ENCODE peak calls at places on chromosome 15, in seven cellular contexts. One of them, this sample, is unnamed. For H3K9me3, the result is how much of the 10 kb centered on the place peaks cover.

GRCh38 chr15:63133786-63134185 is 12.1 kb downstream of the LACTB start:
- DNase-seq in AG04450: no peak
- DNase-seq in tibial artery: no peak
- DNase-seq in Peyer's patch: no peak
- DNase-seq in transverse colon: no peak
- DNase-seq in body of pancreas: no peak
- DNase-seq in CD8-positive, alpha-beta memory T cell: no peak
- DNase-seq in this sample: no peak

GRCh38 chr15:62439543-62440016 is 274.5 kb upstream of the C2CD4B start:
- DNase-seq in CD8-positive, alpha-beta memory T cell: no peak
- DNase-seq in AG04450: no peak
- DNase-seq in transverse colon: no peak
- DNase-seq in tibial artery: no peak
- DNase-seq in Peyer's patch: no peak
- DNase-seq in body of pancreas: peak
- DNase-seq in this sample: no peak

GRCh38 chr15:69141833-69142232 is 18.6 kb upstream of the GLCE start:
- DNase-seq in tibial artery: no peak
- DNase-seq in AG04450: no peak
- DNase-seq in body of pancreas: no peak
- DNase-seq in transverse colon: no peak
- DNase-seq in Peyer's patch: no peak
- DNase-seq in CD8-positive, alpha-beta memory T cell: no peak
- DNase-seq in this sample: no peak

GRCh38 chr15:53588773-53589172 is 170.7 kb downstream of the WDR72 start:
- DNase-seq in body of pancreas: no peak
- DNase-seq in Peyer's patch: no peak
- DNase-seq in CD8-positive, alpha-beta memory T cell: no peak
- DNase-seq in tibial artery: no peak
- DNase-seq in AG04450: no peak
- DNase-seq in transverse colon: no peak
- DNase-seq in this sample: no peak

GRCh38 chr15:28075482-28076029 is 23.6 kb downstream of the OCA2 start:
- DNase-seq in AG04450: no peak
- DNase-seq in tibial artery: no peak
- DNase-seq in CD8-positive, alpha-beta memory T cell: no peak
- DNase-seq in transverse colon: no peak
- DNase-seq in body of pancreas: no peak
- DNase-seq in Peyer's patch: no peak
- DNase-seq in this sample: no peak

GRCh38 chr15:98668566-98669308 is 20.4 kb downstream of the IGF1R start:
- DNase-seq in CD8-positive, alpha-beta memory T cell: no peak
- DNase-seq in AG04450: no peak
- DNase-seq in transverse colon: no peak
- DNase-seq in body of pancreas: no peak
- DNase-seq in tibial artery: no peak
- DNase-seq in Peyer's patch: no peak
- DNase-seq in this sample: peak

GRCh38 chr15:28086175-28086703 is 12.9 kb downstream of the OCA2 start:
- DNase-seq in transverse colon: peak
- DNase-seq in Peyer's patch: peak
- DNase-seq in CD8-positive, alpha-beta memory T cell: peak
- DNase-seq in AG04450: peak
- DNase-seq in body of pancreas: peak
- DNase-seq in tibial artery: peak
- DNase-seq in this sample: peak

GRCh38 chr15:33608714-33609113 is 297.9 kb downstream of the RYR3 start:
- DNase-seq in tibial artery: no peak
- DNase-seq in Peyer's patch: no peak
- DNase-seq in transverse colon: no peak
- DNase-seq in CD8-positive, alpha-beta memory T cell: no peak
- DNase-seq in body of pancreas: no peak
- DNase-seq in AG04450: no peak
- DNase-seq in this sample: no peak

GRCh38 chr15:65862682-65863081 is 6.6 kb upstream of the RAB11A start:
- DNase-seq in tibial artery: no peak
- DNase-seq in CD8-positive, alpha-beta memory T cell: peak
- DNase-seq in AG04450: no peak
- DNase-seq in Peyer's patch: no peak
- DNase-seq in transverse colon: peak
- DNase-seq in body of pancreas: peak
- DNase-seq in this sample: peak

GRCh38 chr15:83323296-83323711 is 38.8 kb upstream of the BNC1 start:
- DNase-seq in AG04450: peak
- DNase-seq in transverse colon: no peak
- DNase-seq in Peyer's patch: no peak
- DNase-seq in body of pancreas: peak
- DNase-seq in CD8-positive, alpha-beta memory T cell: no peak
- DNase-seq in tibial artery: no peak
- DNase-seq in this sample: peak

GRCh38 chr15:60255390-60255789 is 142.4 kb downstream of the ANXA2 start:
- DNase-seq in tibial artery: no peak
- DNase-seq in Peyer's patch: no peak
- DNase-seq in body of pancreas: peak
- DNase-seq in AG04450: no peak
- DNase-seq in transverse colon: no peak
- DNase-seq in CD8-positive, alpha-beta memory T cell: no peak
- DNase-seq in this sample: peak

GRCh38 chr15:37517106-37517505 is 416.8 kb upstream of the MEIS2 start:
- DNase-seq in transverse colon: no peak
- DNase-seq in body of pancreas: no peak
- DNase-seq in tibial artery: no peak
- DNase-seq in Peyer's patch: no peak
- DNase-seq in CD8-positive, alpha-beta memory T cell: no peak
- DNase-seq in AG04450: no peak
- DNase-seq in this sample: no peak

GRCh38 chr15:44038801-44039200 is 156.3 kb downstream of the FRMD5 start:
- DNase-seq in AG04450: no peak
- DNase-seq in transverse colon: no peak
- DNase-seq in tibial artery: no peak
- DNase-seq in Peyer's patch: no peak
- DNase-seq in CD8-positive, alpha-beta memory T cell: no peak
- DNase-seq in body of pancreas: no peak
- DNase-seq in this sample: no peak

GRCh38 chr15:53665930-53666329 is 93.5 kb downstream of the WDR72 start:
- DNase-seq in transverse colon: no peak
- DNase-seq in Peyer's patch: no peak
- DNase-seq in AG04450: no peak
- DNase-seq in tibial artery: no peak
- DNase-seq in body of pancreas: peak
- DNase-seq in CD8-positive, alpha-beta memory T cell: no peak
- DNase-seq in this sample: peak

GRCh38 chr15:81027200-81027599 is 26.5 kb downstream of the TLNRD1 start:
- DNase-seq in Peyer's patch: no peak
- DNase-seq in transverse colon: no peak
- DNase-seq in AG04450: no peak
- DNase-seq in tibial artery: no peak
- DNase-seq in CD8-positive, alpha-beta memory T cell: no peak
- DNase-seq in body of pancreas: no peak
- DNase-seq in this sample: no peak

GRCh38 chr15:81023483-81024264 is 23.0 kb downstream of the TLNRD1 start:
- DNase-seq in transverse colon: peak
- DNase-seq in CD8-positive, alpha-beta memory T cell: no peak
- DNase-seq in tibial artery: peak
- DNase-seq in body of pancreas: peak
- DNase-seq in AG04450: no peak
- DNase-seq in Peyer's patch: peak
- DNase-seq in this sample: no peak

GRCh38 chr15:81021321-81021720 is 20.6 kb downstream of the TLNRD1 start:
- DNase-seq in CD8-positive, alpha-beta memory T cell: no peak
- DNase-seq in AG04450: no peak
- DNase-seq in body of pancreas: no peak
- DNase-seq in transverse colon: no peak
- DNase-seq in tibial artery: no peak
- DNase-seq in Peyer's patch: no peak
- DNase-seq in this sample: no peak

GRCh38 chr15:81024891-81025290 is 24.2 kb downstream of the TLNRD1 start:
- DNase-seq in body of pancreas: no peak
- DNase-seq in tibial artery: no peak
- DNase-seq in transverse colon: no peak
- DNase-seq in Peyer's patch: no peak
- DNase-seq in AG04450: no peak
- DNase-seq in CD8-positive, alpha-beta memory T cell: no peak
- DNase-seq in this sample: no peak

DNA sequence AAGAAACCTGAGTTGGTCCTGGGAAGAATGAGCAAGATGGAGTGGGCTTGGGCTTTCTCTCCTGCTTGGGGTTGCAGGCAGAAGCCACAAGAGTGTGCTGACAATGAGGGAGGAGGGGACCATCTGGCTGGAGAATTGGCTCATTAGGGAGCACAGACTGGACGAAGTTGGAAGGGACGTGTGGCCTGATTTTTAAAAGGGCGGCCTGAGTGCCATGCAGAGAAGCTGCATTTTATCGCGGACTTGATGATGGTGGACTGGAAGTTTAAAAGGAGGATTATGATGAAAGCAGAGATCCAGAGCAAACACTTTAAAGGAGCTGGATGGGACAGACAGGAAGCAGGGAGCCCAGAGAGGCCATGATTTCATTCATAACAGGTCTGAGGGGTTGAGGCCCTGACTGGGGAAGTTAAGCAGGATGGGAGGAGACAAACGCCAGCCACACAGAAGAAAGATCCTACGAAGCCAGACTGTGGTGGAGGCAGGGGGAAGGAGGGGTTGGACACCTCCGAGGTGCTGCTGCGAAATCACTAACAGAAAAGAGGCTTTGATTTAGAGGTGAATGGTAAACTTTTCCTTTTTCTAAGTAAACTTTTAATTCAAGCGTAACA is 23.6 kb downstream of the TLNRD1 start:
- DNase-seq in AG04450: no peak
- DNase-seq in Peyer's patch: no peak
- DNase-seq in CD8-positive, alpha-beta memory T cell: no peak
- DNase-seq in transverse colon: no peak
- DNase-seq in tibial artery: no peak
- DNase-seq in body of pancreas: no peak
- DNase-seq in this sample: no peak
- H3K27ac ChIP-seq in AG04450: peak
- H3K27ac ChIP-seq in Peyer's patch: peak
- H3K27ac ChIP-seq in CD8-positive, alpha-beta memory T cell: no peak
- H3K27ac ChIP-seq in transverse colon: peak
- H3K27ac ChIP-seq in tibial artery: peak
- H3K27ac ChIP-seq in body of pancreas: no peak
- H3K27ac ChIP-seq in this sample: no peak

GRCh38 chr15:84629033-84629432 is 25.1 kb downstream of the WDR73 start:
- DNase-seq in AG04450: no peak
- DNase-seq in Peyer's patch: no peak
- DNase-seq in tibial artery: no peak
- DNase-seq in transverse colon: no peak
- DNase-seq in body of pancreas: no peak
- DNase-seq in CD8-positive, alpha-beta memory T cell: no peak
- DNase-seq in this sample: no peak
- H3K4me3 ChIP-seq in AG04450: no peak
- H3K4me3 ChIP-seq in Peyer's patch: no peak
- H3K4me3 ChIP-seq in tibial artery: no peak
- H3K4me3 ChIP-seq in transverse colon: no peak
- H3K4me3 ChIP-seq in body of pancreas: no peak
- H3K4me3 ChIP-seq in CD8-positive, alpha-beta memory T cell: no peak
- H3K4me3 ChIP-seq in this sample: no peak

GRCh38 chr15:55402707-55403106 is 5.5 kb downstream of the CCPG1 start:
- DNase-seq in body of pancreas: no peak
- DNase-seq in tibial artery: no peak
- DNase-seq in AG04450: no peak
- DNase-seq in CD8-positive, alpha-beta memory T cell: no peak
- DNase-seq in Peyer's patch: no peak
- DNase-seq in transverse colon: no peak
- DNase-seq in this sample: no peak

GRCh38 chr15:55401786-55402246 is 6.3 kb downstream of the CCPG1 start:
- DNase-seq in AG04450: no peak
- DNase-seq in tibial artery: no peak
- DNase-seq in CD8-positive, alpha-beta memory T cell: no peak
- DNase-seq in body of pancreas: no peak
- DNase-seq in Peyer's patch: no peak
- DNase-seq in transverse colon: no peak
- DNase-seq in this sample: no peak

GRCh38 chr15:55394694-55395093 is 13.5 kb downstream of the CCPG1 start:
- DNase-seq in transverse colon: no peak
- DNase-seq in tibial artery: no peak
- DNase-seq in Peyer's patch: no peak
- DNase-seq in CD8-positive, alpha-beta memory T cell: no peak
- DNase-seq in body of pancreas: no peak
- DNase-seq in AG04450: no peak
- DNase-seq in this sample: no peak

GRCh38 chr15:55403531-55403930 is 4.6 kb downstream of the CCPG1 start:
- DNase-seq in transverse colon: no peak
- DNase-seq in AG04450: no peak
- DNase-seq in tibial artery: no peak
- DNase-seq in Peyer's patch: no peak
- DNase-seq in CD8-positive, alpha-beta memory T cell: no peak
- DNase-seq in body of pancreas: no peak
- DNase-seq in this sample: peak

GRCh38 chr15:55398243-55398642 is 9.9 kb downstream of the CCPG1 start:
- DNase-seq in transverse colon: no peak
- DNase-seq in Peyer's patch: no peak
- DNase-seq in body of pancreas: no peak
- DNase-seq in AG04450: no peak
- DNase-seq in tibial artery: no peak
- DNase-seq in CD8-positive, alpha-beta memory T cell: no peak
- DNase-seq in this sample: no peak
- H3K9me3 ChIP-seq in transverse colon: under half
- H3K9me3 ChIP-seq in Peyer's patch: under half
- H3K9me3 ChIP-seq in body of pancreas: under half
- H3K9me3 ChIP-seq in AG04450: under half
- H3K9me3 ChIP-seq in tibial artery: under half
- H3K9me3 ChIP-seq in CD8-positive, alpha-beta memory T cell: under half
- H3K9me3 ChIP-seq in this sample: under half

GRCh38 chr15:67178569-67179210 is 75.8 kb downstream of the AAGAB start:
- DNase-seq in AG04450: peak
- DNase-seq in CD8-positive, alpha-beta memory T cell: no peak
- DNase-seq in tibial artery: peak
- DNase-seq in Peyer's patch: no peak
- DNase-seq in transverse colon: no peak
- DNase-seq in body of pancreas: no peak
- DNase-seq in this sample: no peak

GRCh38 chr15:67179411-67179995 is 75.0 kb downstream of the AAGAB start:
- DNase-seq in tibial artery: peak
- DNase-seq in CD8-positive, alpha-beta memory T cell: no peak
- DNase-seq in AG04450: no peak
- DNase-seq in body of pancreas: no peak
- DNase-seq in Peyer's patch: no peak
- DNase-seq in transverse colon: no peak
- DNase-seq in this sample: no peak

GRCh38 chr15:67175643-67176071 is 78.8 kb downstream of the AAGAB start:
- DNase-seq in body of pancreas: peak
- DNase-seq in transverse colon: peak
- DNase-seq in tibial artery: peak
- DNase-seq in AG04450: no peak
- DNase-seq in CD8-positive, alpha-beta memory T cell: no peak
- DNase-seq in Peyer's patch: peak
- DNase-seq in this sample: peak

GRCh38 chr15:67176195-67176971 is 78.1 kb downstream of the AAGAB start:
- DNase-seq in AG04450: no peak
- DNase-seq in transverse colon: no peak
- DNase-seq in Peyer's patch: no peak
- DNase-seq in CD8-positive, alpha-beta memory T cell: no peak
- DNase-seq in body of pancreas: peak
- DNase-seq in tibial artery: peak
- DNase-seq in this sample: peak

DNA sequence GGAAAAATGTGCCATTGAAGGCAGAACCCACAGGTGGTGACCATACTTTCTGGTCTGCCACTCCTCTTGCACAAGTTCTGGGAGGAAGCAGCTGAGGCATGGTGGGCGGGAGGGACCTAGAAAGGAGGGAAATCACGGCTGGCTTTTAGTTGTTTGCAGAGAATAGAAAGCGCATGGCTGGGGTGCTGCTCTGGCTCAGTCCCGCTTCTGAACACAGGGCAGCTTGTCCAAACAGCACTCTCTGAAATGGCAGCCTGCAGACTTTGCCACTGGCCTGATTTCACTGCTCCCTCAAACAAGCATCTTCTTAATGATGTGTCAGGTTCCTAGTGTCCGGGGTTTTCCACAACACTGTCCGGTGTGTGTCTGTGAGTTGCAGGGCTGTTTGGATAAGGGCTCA is 76.7 kb downstream of the AAGAB start:
- DNase-seq in AG04450: no peak
- DNase-seq in tibial artery: peak
- DNase-seq in Peyer's patch: no peak
- DNase-seq in transverse colon: no peak
- DNase-seq in CD8-positive, alpha-beta memory T cell: no peak
- DNase-seq in body of pancreas: no peak
- DNase-seq in this sample: no peak
- H3K27ac ChIP-seq in AG04450: peak
- H3K27ac ChIP-seq in tibial artery: no peak
- H3K27ac ChIP-seq in Peyer's patch: no peak
- H3K27ac ChIP-seq in transverse colon: peak
- H3K27ac ChIP-seq in CD8-positive, alpha-beta memory T cell: no peak
- H3K27ac ChIP-seq in body of pancreas: no peak
- H3K27ac ChIP-seq in this sample: peak